ENCODE peak calls at places on chromosomes 11 and 22, in seven cellular contexts. A is esophagus muscularis mucosa, K is AG04450, Y is fibroblast of lung, E is pancreas, G is fibroblast of mammary gland, T is coronary artery. R is an unnamed sample.

GRCh38 chr11:14642453-14642852 is 1.2 kb upstream of the PDE3B start:
- DNase-seq in A (no peak), K (no peak), Y (no peak), E (no peak), G (no peak), T (no peak), R (no peak)

GRCh38 chr11:67406969-67407699 is 3.3 kb downstream of the TBC1D10C start:
- DNase-seq in A (no peak), K (no peak), Y (no peak), E (no peak), G (no peak), T (no peak), R (no peak)

GRCh38 chr11:130592056-130592455 is 143.6 kb downstream of the ADAMTS15 start:
- DNase-seq in A (no peak), K (no peak), Y (peak), E (no peak), G (peak), T (no peak), R (no peak)

GRCh38 chr11:76624515-76625379 is 45.8 kb downstream of the LRRC32 start:
- DNase-seq in A (no peak), K (no peak), Y (no peak), E (no peak), G (no peak), T (no peak), R (peak)

GRCh38 chr11:63682045-63682915 is 980 bp downstream of the RTN3 start:
- DNase-seq in A (no peak), K (no peak), Y (peak), E (no peak), G (peak), T (no peak), R (no peak)

GRCh38 chr11:126191379-126192073 is 19.9 kb downstream of the RPUSD4 start:
- DNase-seq in A (no peak), K (no peak), Y (no peak), E (peak), G (no peak), T (no peak), R (no peak)

GRCh38 chr11:67404515-67405195 is 772 bp downstream of the TBC1D10C start:
- DNase-seq in A (no peak), K (no peak), Y (no peak), E (no peak), G (no peak), T (no peak), R (no peak)

GRCh38 chr22:41217553-41218157 is 12.5 kb downstream of the L3MBTL2 start:
- DNase-seq in A (peak), K (peak), Y (peak), E (no peak), G (peak), T (no peak), R (no peak)

GRCh38 chr22:20153945-20154344 is 3.1 kb upstream of the CCDC188 start:
- DNase-seq in A (no peak), K (no peak), Y (no peak), E (no peak), G (no peak), T (no peak), R (no peak)

GRCh38 chr22:45604239-45604711 is 67.4 kb upstream of the ATXN10 start:
- DNase-seq in A (no peak), K (no peak), Y (no peak), E (peak), G (peak), T (no peak), R (no peak)

GRCh38 chr11:97610854-97611253 is 1221.0 kb downstream of the JRKL start:
- DNase-seq in A (no peak), K (no peak), Y (no peak), E (no peak), G (no peak), T (no peak), R (no peak)

GRCh38 chr11:117669062-117669461 is 128.0 kb downstream of the DSCAML1 start:
- DNase-seq in A (no peak), K (no peak), Y (no peak), E (no peak), G (no peak), T (no peak), R (no peak)

GRCh38 chr11:10208045-10208674 is 85.9 kb downstream of the SBF2 start:
- DNase-seq in A (no peak), K (no peak), Y (peak), E (no peak), G (peak), T (no peak), R (no peak)

GRCh38 chr11:43685483-43685882 is 4.9 kb downstream of the HSD17B12 start:
- DNase-seq in A (no peak), K (no peak), Y (peak), E (no peak), G (peak), T (no peak), R (no peak)

GRCh38 chr22:48564995-48565394 is 1262.7 kb downstream of the BRD1 start:
- DNase-seq in A (no peak), K (no peak), Y (no peak), E (no peak), G (no peak), T (no peak), R (no peak)

GRCh38 chr11:116601734-116602636 is 170.8 kb downstream of the BUD13 start:
- DNase-seq in A (no peak), K (no peak), Y (no peak), E (no peak), G (peak), T (peak), R (no peak)

GRCh38 chr22:37552560-37553163 is 7.6 kb upstream of the CDC42EP1 start:
- DNase-seq in A (no peak), K (no peak), Y (peak), E (no peak), G (peak), T (no peak), R (no peak)

GRCh38 chr11:74307409-74307808 is 4.0 kb downstream of the P4HA3 start:
- DNase-seq in A (no peak), K (no peak), Y (peak), E (no peak), G (peak), T (no peak), R (no peak)

GRCh38 chr11:121792185-121792584 is 323.8 kb downstream of the BLID start:
- DNase-seq in A (peak), K (no peak), Y (no peak), E (no peak), G (no peak), T (no peak), R (no peak)

GRCh38 chr11:75801362-75802021 is 13.5 kb upstream of the UVRAG start:
- DNase-seq in A (no peak), K (no peak), Y (no peak), E (peak), G (no peak), T (no peak), R (no peak)

GRCh38 chr11:27124514-27125264 is 84.1 kb downstream of the BBOX1 start:
- DNase-seq in A (no peak), K (no peak), Y (peak), E (no peak), G (peak), T (no peak), R (no peak)

GRCh38 chr11:113411536-113411935 is 24.0 kb downstream of the ANKK1 start:
- DNase-seq in A (no peak), K (no peak), Y (no peak), E (no peak), G (no peak), T (no peak), R (no peak)

GRCh38 chr11:96309001-96309642 is 33.9 kb downstream of the MAML2 start:
- DNase-seq in A (no peak), K (no peak), Y (no peak), E (no peak), G (peak), T (no peak), R (no peak)
- TF ChIP-seq CTCF in A (no peak), K (no peak), Y (no peak), E (no peak), G (no peak), T (no peak), R (no peak)

DNA sequence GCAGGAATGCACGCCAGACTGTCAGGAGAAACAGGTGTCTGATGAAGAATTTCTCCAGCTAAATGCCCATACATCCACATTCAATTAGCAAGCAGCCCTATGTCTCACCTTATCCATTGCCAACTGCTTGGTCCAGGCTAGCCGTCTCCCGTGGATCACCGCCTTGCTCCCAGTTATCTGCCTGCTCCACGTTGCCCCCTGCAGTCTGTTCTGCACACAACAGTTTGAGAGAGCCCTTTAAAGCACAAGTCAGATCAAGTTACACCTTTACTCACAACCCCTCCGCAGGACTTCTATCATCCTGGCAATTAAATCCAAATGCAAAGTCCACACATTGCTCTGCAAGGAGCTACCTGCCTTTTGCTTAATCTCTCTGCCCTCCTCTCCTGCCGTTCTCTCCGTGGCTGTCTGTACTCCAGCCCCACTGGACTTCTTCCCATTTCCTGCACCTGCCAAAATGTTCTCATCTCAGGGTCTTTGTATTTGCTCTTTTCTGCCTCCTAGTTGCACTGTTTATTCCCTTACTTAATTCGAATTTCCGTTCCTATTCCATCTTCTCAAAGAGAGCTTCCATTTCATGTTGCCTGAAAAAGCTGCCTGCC is 185.3 kb upstream of the LARGE1 start:
- DNase-seq in A (peak), K (no peak), Y (no peak), E (peak), G (peak), T (no peak), R (peak)
- TF ChIP-seq CTCF in A (peak), K (no peak), Y (no peak), E (peak), G (no peak), T (no peak), R (peak)

GRCh38 chr11:390175-390574 is 3.8 kb upstream of the PKP3 start:
- DNase-seq in A (no peak), K (no peak), Y (no peak), E (peak), G (no peak), T (no peak), R (no peak)
- TF ChIP-seq CTCF in A (no peak), K (no peak), Y (no peak), E (no peak), G (no peak), T (no peak), R (no peak)

DNA sequence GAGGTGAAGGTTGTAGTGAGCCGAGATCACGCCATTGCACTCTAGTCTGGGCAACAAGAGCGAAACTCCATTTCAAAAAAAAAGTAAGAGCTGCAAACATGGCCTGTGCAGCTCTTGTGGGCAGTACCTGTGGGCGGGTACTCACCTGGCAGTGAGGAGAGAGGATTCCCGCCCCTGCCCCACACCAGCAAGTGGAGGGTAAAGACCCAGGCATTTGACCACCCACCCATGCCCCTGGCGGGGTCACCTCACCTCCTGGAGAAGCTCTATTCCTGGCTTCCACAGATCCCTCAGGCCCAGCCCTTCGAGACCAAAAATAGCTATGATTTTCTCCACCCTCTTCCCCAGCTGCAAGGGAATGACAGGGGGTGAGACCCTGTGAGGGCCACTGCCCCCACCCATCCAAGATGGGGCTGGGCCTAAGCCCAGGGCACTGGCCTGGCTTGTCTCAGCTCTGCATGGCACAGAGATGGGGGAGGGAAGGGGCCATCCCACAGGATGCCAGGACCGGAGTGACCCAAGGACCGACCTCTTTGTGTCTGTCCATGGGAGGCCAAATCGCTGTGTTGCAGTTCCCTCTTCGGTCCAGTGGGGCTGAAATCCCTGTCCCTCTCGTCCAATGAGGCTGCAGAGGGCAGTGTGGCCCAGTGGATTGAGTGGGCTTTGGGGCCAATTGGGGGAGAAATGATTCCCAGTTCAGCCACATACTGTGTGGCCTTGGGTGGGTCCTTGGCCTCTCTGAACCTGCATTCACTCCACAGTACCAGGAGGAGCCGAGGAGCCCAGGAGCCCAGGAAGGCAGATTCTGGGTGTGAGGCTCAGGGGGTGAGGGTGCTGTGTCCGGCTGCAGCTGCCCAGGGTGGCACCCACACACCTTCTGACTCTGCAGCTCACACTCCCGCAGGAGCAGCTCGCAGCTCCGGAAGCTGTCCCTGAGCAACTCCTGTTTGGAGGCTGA is 14.6 kb downstream of the SEC14L6 start:
- DNase-seq in A (no peak), K (no peak), Y (no peak), E (no peak), G (no peak), T (no peak), R (no peak)
- TF ChIP-seq CTCF in A (no peak), K (no peak), Y (no peak), E (no peak), G (no peak), T (no peak), R (no peak)

DNA sequence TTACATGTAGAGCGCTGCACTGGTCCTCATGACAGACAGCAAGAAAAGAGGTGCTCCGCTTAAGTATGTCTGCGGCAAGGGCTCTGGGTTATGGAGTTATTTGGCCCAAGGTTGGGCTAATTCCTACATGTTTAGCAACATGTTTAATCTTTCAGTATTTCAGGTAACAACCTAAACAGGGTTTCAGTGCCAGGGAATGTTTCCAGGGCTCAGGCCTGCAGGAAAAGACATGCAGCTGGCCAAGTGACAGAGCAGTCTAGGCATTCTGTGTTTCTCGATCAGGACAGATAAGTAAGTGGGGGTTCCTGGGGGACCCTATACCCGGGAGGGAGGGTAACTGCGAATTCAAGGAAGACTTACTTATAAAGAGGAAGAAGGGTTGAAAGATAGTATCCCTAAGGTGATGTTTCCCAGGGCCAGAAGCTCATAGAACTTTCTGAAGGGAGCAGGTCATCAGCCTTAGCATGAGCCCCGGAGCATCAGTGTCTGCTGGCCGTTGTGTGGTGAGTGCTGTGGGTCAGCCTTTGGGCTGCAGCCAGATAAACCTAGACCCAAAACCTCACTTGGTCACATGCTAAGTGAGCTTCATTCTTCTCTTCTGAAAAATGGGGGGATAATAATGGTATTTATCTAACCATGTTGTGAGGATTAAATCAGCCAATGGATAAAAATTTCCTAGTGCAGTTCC is 18.4 kb downstream of the KCNJ5 start:
- DNase-seq in A (no peak), K (no peak), Y (no peak), E (no peak), G (no peak), T (no peak), R (no peak)
- TF ChIP-seq CTCF in A (no peak), K (no peak), Y (no peak), E (no peak), G (no peak), T (no peak), R (no peak)

GRCh38 chr11:1234771-1235614 is 12.1 kb downstream of the MUC5B start:
- DNase-seq in A (no peak), K (no peak), Y (no peak), E (peak), G (no peak), T (no peak), R (no peak)
- TF ChIP-seq CTCF in A (no peak), K (no peak), Y (no peak), E (no peak), G (no peak), T (no peak), R (no peak)

GRCh38 chr11:134264966-134265365 is 11.2 kb upstream of the GLB1L3 start:
- DNase-seq in A (no peak), K (no peak), Y (no peak), E (no peak), G (no peak), T (no peak), R (no peak)
- TF ChIP-seq CTCF in A (no peak), K (no peak), Y (no peak), E (no peak), G (no peak), T (no peak), R (no peak)

DNA sequence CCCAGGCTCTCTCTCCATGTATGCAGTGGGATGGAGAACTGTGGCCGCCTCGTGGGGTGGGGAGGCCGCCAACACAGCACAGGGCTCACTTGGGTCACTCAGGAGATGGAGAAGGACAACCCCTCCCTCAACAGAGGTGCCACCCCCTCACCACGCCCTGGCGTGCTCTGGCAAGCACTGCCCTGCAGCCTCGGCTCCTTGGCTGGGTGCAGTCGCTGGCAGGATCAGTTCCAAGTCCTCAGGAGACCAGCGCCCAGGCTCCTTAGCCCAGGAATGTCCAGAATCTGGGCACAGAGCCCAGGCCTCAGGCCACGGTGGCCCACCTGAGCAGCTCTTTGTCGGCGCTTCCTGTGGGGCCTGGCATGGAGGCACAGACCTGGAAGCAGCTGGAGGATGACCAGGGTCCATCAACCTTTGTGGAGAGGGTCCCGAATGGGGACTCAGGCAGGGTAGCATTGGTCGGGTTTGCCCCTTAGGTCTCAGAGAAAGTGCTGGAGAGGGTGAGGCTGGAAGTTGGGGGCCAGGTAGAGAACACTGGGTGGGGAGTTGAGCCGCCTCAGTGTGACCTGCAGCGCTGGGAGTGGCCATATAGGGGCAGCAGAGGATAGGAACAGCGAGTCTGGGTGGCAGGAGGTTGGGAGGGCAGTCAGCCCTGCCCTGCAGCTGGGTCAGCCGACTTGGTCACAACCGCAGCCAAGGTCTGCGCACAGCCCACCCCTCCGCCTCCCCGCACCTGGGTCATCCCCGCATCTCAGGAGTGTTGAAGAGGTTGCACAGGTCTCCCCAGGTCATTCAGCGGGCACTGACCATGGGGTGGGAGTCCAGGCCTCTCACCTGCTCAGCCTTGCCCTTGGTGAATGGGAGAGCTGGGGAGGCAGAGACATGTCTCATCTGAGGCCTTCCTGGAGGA is 8.2 kb downstream of the SUSD2 start:
- DNase-seq in A (no peak), K (peak), Y (peak), E (peak), G (peak), T (no peak), R (peak)
- TF ChIP-seq CTCF in A (peak), K (peak), Y (peak), E (peak), G (peak), T (peak), R (peak)

GRCh38 chr11:33323421-33323820 is 66.2 kb downstream of the HIPK3 start:
- DNase-seq in A (no peak), K (no peak), Y (no peak), E (no peak), G (no peak), T (no peak), R (no peak)
- TF ChIP-seq CTCF in A (no peak), K (no peak), Y (no peak), E (no peak), G (no peak), T (no peak), R (no peak)

DNA sequence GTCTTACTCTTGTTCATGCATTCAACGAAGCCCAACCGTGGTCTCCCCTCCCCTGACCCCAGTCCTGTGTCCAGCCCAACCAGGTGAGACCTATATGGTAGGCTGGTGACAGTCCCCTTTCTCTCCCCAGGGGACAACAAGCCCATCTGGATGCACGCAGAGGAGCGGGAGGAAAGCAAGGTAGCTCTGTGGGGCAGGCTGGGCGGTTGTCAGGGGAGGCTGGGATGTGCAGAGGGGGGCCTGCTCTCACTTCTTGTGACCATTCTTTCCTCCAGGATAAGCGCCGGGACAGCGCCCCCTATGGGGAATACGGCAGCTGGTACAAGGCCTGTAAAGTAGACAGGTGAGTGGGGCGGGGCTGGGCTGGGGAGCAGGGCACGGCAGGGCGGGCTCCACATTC is 3.5 kb upstream of the RAB1B start:
- DNase-seq in A (no peak), K (no peak), Y (no peak), E (peak), G (no peak), T (no peak), R (no peak)
- TF ChIP-seq CTCF in A (no peak), K (peak), Y (peak), E (peak), G (peak), T (no peak), R (peak)

R was measured in type B pancreatic cell.